ENCODE peak calls at places on chromosomes 5 and 9, in four cellular contexts. O is K562, X is H1, K is GM12878. H is an unnamed sample.

GRCh38 chr5:64229163-64229774 is 63.6 kb downstream of the RNF180 start:
- DNase-seq in O (peak; percentile 27), X (no peak), K (no peak), H (no peak)

GRCh38 chr5:101425345-101425744 is 522.3 kb upstream of the ST8SIA4 start:
- DNase-seq in O (no peak), X (no peak), K (no peak), H (no peak)

GRCh38 chr9:94847486-94847885 is 121.0 kb downstream of the AOPEP start:
- DNase-seq in O (no peak), X (no peak), K (no peak), H (no peak)

GRCh38 chr5:143605403-143606005 is 202.0 kb upstream of the NR3C1 start:
- DNase-seq in O (no peak), X (no peak), K (peak; percentile 60), H (no peak)

GRCh38 chr9:121253162-121253561 is 14.8 kb upstream of the GSN start:
- DNase-seq in O (no peak), X (no peak), K (no peak), H (no peak)

GRCh38 chr9:34560574-34561229 is 28.8 kb downstream of the CNTFR start:
- DNase-seq in O (no peak), X (no peak), K (no peak), H (no peak)

GRCh38 chr5:31187591-31187990 is 5.9 kb upstream of the CDH6 start:
- DNase-seq in O (no peak), X (no peak), K (no peak), H (no peak)

GRCh38 chr9:114662081-114662989 is 4.7 kb upstream of the TEX53 start:
- DNase-seq in O (peak; percentile 81), X (no peak), K (no peak), H (no peak)

GRCh38 chr5:177330991-177331837 is 19.5 kb upstream of the MXD3 start:
- DNase-seq in O (no peak), X (no peak), K (no peak), H (no peak)

GRCh38 chr5:88393721-88394530 is 125.3 kb upstream of the TMEM161B start:
- DNase-seq in O (no peak), X (no peak), K (no peak), H (no peak)

GRCh38 chr9:134318941-134319305 is 7.3 kb upstream of the RXRA start:
- DNase-seq in O (no peak), X (no peak), K (no peak), H (no peak)

GRCh38 chr5:54859321-54859720 is 126.1 kb downstream of the ESM1 start:
- DNase-seq in O (no peak), X (no peak), K (no peak), H (no peak)

GRCh38 chr5:154174091-154174490 is 16.4 kb upstream of the GALNT10 start:
- DNase-seq in O (no peak), X (no peak), K (no peak), H (no peak)

GRCh38 chr9:116686693-116687073 is 422 bp upstream of the TRIM32 start:
- DNase-seq in O (no peak), X (no peak), K (no peak), H (no peak)

GRCh38 chr5:146662229-146662628 is 146.2 kb upstream of the GPR151 start:
- DNase-seq in O (peak; percentile 9), X (no peak), K (no peak), H (peak; percentile 3)
- TF ChIP-seq SRF in O (no peak), X (no peak), K (no peak), H (no peak)

GRCh38 chr5:169945831-169946261 is 34.4 kb downstream of the INSYN2B start:
- DNase-seq in O (no peak), X (no peak), K (no peak), H (no peak)
- TF ChIP-seq EGR1 in O (no peak), X (no peak), K (no peak), H (no peak)

GRCh38 chr9:92894711-92895362 is 17.0 kb upstream of the ZNF484 start:
- DNase-seq in O (no peak), X (no peak), K (no peak), H (no peak)
- TF ChIP-seq SRF in O (no peak), X (no peak), K (no peak), H (no peak)

GRCh38 chr9:14616188-14616982 is 76.8 kb downstream of the ZDHHC21 start:
- DNase-seq in O (peak; percentile 16), X (no peak), K (no peak), H (peak; percentile 32)
- TF ChIP-seq EGR1 in O (no peak), X (no peak), K (no peak), H (no peak)

GRCh38 chr5:180809403-180810209 is 7.0 kb upstream of the MGAT1 start:
- DNase-seq in O (peak; percentile 96), X (no peak), K (no peak), H (peak; percentile 75)
- TF ChIP-seq SRF in O (no peak), X (no peak), K (no peak), H (no peak)

GRCh38 chr5:179536676-179537075 is 13.7 kb upstream of the RUFY1 start:
- DNase-seq in O (no peak), X (no peak), K (no peak), H (no peak)
- TF ChIP-seq EGR1 in O (no peak), X (no peak), K (no peak), H (no peak)

DNA sequence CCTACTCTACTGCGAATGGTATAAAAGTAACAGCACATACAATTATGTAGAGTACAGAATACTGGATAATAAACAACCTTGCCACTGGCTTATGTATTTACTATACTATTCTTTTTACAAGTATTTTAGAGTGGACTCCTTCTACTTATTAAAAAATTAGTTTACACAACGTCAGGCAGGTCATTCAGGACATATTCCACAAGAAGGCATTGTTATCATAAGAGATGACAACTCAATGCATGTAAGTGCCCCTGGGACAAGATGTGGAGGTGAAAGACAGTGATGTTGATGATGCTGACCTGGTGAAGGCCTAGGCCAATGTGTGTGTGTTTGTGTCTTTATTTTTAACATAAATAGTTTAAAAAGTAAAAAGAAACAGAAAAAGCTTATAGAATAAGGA is 421.7 kb downstream of the CDH12 start:
- DNase-seq in O (no peak), X (no peak), K (no peak), H (no peak)
- TF ChIP-seq SRF in O (no peak), X (no peak), K (no peak), H (no peak)

GRCh38 chr9:102101723-102102122 is 363.3 kb upstream of the GRIN3A start:
- DNase-seq in O (no peak), X (no peak), K (no peak), H (no peak)
- TF ChIP-seq EGR1 in O (no peak), X (no peak), K (no peak), H (no peak)

GRCh38 chr5:82204567-82204966 is 73.6 kb downstream of the RPS23 start:
- DNase-seq in O (no peak), X (no peak), K (no peak), H (no peak)

GRCh38 chr5:82205005-82205404 is 73.1 kb downstream of the RPS23 start:
- DNase-seq in O (no peak), X (no peak), K (no peak), H (no peak)
- TF ChIP-seq SRF in O (no peak), X (no peak), K (no peak), H (no peak)

GRCh38 chr5:146009020-146009419 is 72.6 kb downstream of the SH3RF2 start:
- DNase-seq in O (no peak), X (no peak), K (no peak), H (no peak)
- TF ChIP-seq EGR1 in O (no peak), X (no peak), K (no peak), H (no peak)